ENCODE peak calls at places on chromosomes 4 and X, in five cellular contexts. One of them, this sample, is unnamed.
A peak's percentile ranks its signal among the peaks of the same experiment; 100 is the strongest.

GRCh38 chr4:126794363-126794762 is 838.4 kb upstream of the INTU start:
- DNase-seq in HepG2: no peak
- DNase-seq in K562: no peak
- DNase-seq in A549: peak; percentile 7
- DNase-seq in GM12878: no peak
- DNase-seq in this sample: no peak

GRCh38 chrX:135114392-135114791 is 5.9 kb downstream of the ETDB start:
- DNase-seq in HepG2: no peak
- DNase-seq in A549: no peak
- DNase-seq in GM12878: peak; percentile 61
- DNase-seq in K562: no peak
- DNase-seq in this sample: no peak

GRCh38 chr4:153234923-153235322 is 30.7 kb downstream of the TRIM2 start:
- DNase-seq in GM12878: no peak
- DNase-seq in A549: no peak
- DNase-seq in K562: no peak
- DNase-seq in HepG2: no peak
- DNase-seq in this sample: no peak

GRCh38 chr4:54495091-54495490 is 162.7 kb upstream of the KIT start:
- DNase-seq in K562: no peak
- DNase-seq in A549: no peak
- DNase-seq in GM12878: no peak
- DNase-seq in HepG2: no peak
- DNase-seq in this sample: no peak

GRCh38 chr4:76943129-76943620 is 6.4 kb upstream of the SEPTIN11 start:
- DNase-seq in K562: peak; percentile 54
- DNase-seq in HepG2: no peak
- DNase-seq in A549: no peak
- DNase-seq in GM12878: no peak
- DNase-seq in this sample: no peak

GRCh38 chrX:71315917-71316316 is 14.4 kb downstream of the ITGB1BP2 start:
- DNase-seq in K562: no peak
- DNase-seq in HepG2: no peak
- DNase-seq in GM12878: no peak
- DNase-seq in A549: no peak
- DNase-seq in this sample: no peak

GRCh38 chr4:86221076-86221475 is 138.8 kb downstream of the MAPK10 start:
- DNase-seq in HepG2: no peak
- DNase-seq in GM12878: no peak
- DNase-seq in K562: no peak
- DNase-seq in A549: no peak
- DNase-seq in this sample: no peak

GRCh38 chr4:41022116-41022515 is 192.2 kb downstream of the APBB2 start:
- DNase-seq in HepG2: no peak
- DNase-seq in K562: no peak
- DNase-seq in GM12878: no peak
- DNase-seq in A549: no peak
- DNase-seq in this sample: no peak

GRCh38 chr4:85475631-85476233 is 782 bp downstream of the ARHGAP24 start:
- DNase-seq in A549: peak; percentile 42
- DNase-seq in K562: no peak
- DNase-seq in GM12878: no peak
- DNase-seq in HepG2: no peak
- DNase-seq in this sample: no peak

GRCh38 chrX:52265713-52266112 is 81.0 kb downstream of the MAGED4 start:
- DNase-seq in GM12878: no peak
- DNase-seq in HepG2: no peak
- DNase-seq in K562: no peak
- DNase-seq in A549: no peak
- DNase-seq in this sample: no peak

GRCh38 chr4:148261861-148262260 is 180.4 kb downstream of the NR3C2 start:
- DNase-seq in K562: no peak
- DNase-seq in HepG2: no peak
- DNase-seq in GM12878: no peak
- DNase-seq in A549: no peak
- DNase-seq in this sample: no peak

GRCh38 chrX:153381684-153382532 is 19.2 kb downstream of the PNMA6E start:
- DNase-seq in GM12878: no peak
- DNase-seq in A549: peak; percentile 50
- DNase-seq in HepG2: peak; percentile 59
- DNase-seq in K562: peak; percentile 62
- DNase-seq in this sample: no peak

GRCh38 chr4:24657768-24658617 is 73.6 kb upstream of the DHX15 start:
- DNase-seq in A549: peak; percentile 77
- DNase-seq in GM12878: peak; percentile 80
- DNase-seq in HepG2: peak; percentile 73
- DNase-seq in K562: no peak
- DNase-seq in this sample: no peak

GRCh38 chr4:70667710-70668535 is 1.6 kb upstream of the JCHAIN start:
- DNase-seq in GM12878: no peak
- DNase-seq in HepG2: no peak
- DNase-seq in A549: no peak
- DNase-seq in K562: no peak
- DNase-seq in this sample: no peak

GRCh38 chr4:15024386-15024785 is 22.1 kb downstream of the CPEB2 start:
- DNase-seq in K562: no peak
- DNase-seq in GM12878: no peak
- DNase-seq in HepG2: no peak
- DNase-seq in A549: no peak
- DNase-seq in this sample: no peak

GRCh38 chrX:10618911-10619310 is 1.5 kb downstream of the MID1 start:
- DNase-seq in A549: no peak
- DNase-seq in K562: no peak
- DNase-seq in HepG2: no peak
- DNase-seq in GM12878: no peak
- DNase-seq in this sample: no peak

GRCh38 chr4:4405358-4405962 is 18.6 kb downstream of the NSG1 start:
- DNase-seq in A549: no peak
- DNase-seq in GM12878: no peak
- DNase-seq in HepG2: no peak
- DNase-seq in K562: no peak
- DNase-seq in this sample: no peak

GRCh38 chrX:78213331-78213730 is 73.9 kb upstream of the TAF9B start:
- DNase-seq in GM12878: no peak
- DNase-seq in K562: no peak
- DNase-seq in A549: no peak
- DNase-seq in HepG2: no peak
- DNase-seq in this sample: no peak

GRCh38 chr4:66123195-66123594 is 452.9 kb upstream of the EPHA5 start:
- DNase-seq in A549: no peak
- DNase-seq in GM12878: no peak
- DNase-seq in K562: no peak
- DNase-seq in HepG2: no peak
- DNase-seq in this sample: no peak

GRCh38 chrX:15973299-15973698 is 118.7 kb upstream of the AP1S2 start:
- DNase-seq in A549: peak; percentile 33
- DNase-seq in GM12878: peak; percentile 26
- DNase-seq in HepG2: peak; percentile 16
- DNase-seq in K562: peak; percentile 8
- DNase-seq in this sample: peak; percentile 24

GRCh38 chr4:25229804-25230203 is 4.0 kb upstream of the PI4K2B start:
- DNase-seq in A549: no peak
- DNase-seq in GM12878: no peak
- DNase-seq in HepG2: no peak
- DNase-seq in K562: no peak
- DNase-seq in this sample: no peak

GRCh38 chr4:60588556-60588955 is 611.6 kb upstream of the ADGRL3 start:
- DNase-seq in K562: no peak
- DNase-seq in HepG2: no peak
- DNase-seq in A549: no peak
- DNase-seq in GM12878: no peak
- DNase-seq in this sample: no peak

GRCh38 chrX:31251336-31251735 is 179.5 kb upstream of the FTHL17 start:
- DNase-seq in HepG2: no peak
- DNase-seq in GM12878: no peak
- DNase-seq in A549: no peak
- DNase-seq in K562: no peak
- DNase-seq in this sample: no peak

GRCh38 chr4:91746551-91746950 is 557.2 kb upstream of the GRID2 start:
- DNase-seq in A549: no peak
- DNase-seq in GM12878: no peak
- DNase-seq in K562: no peak
- DNase-seq in HepG2: no peak
- DNase-seq in this sample: no peak

GRCh38 chr4:165379662-165380061 is 854 bp downstream of the CPE start:
- DNase-seq in A549: no peak
- DNase-seq in K562: no peak
- DNase-seq in HepG2: peak; percentile 32
- DNase-seq in GM12878: no peak
- DNase-seq in this sample: peak; percentile 37

GRCh38 chr4:56654238-56654632 is 26.9 kb downstream of the HOPX start:
- DNase-seq in HepG2: no peak
- DNase-seq in A549: no peak
- DNase-seq in K562: no peak
- DNase-seq in GM12878: no peak
- DNase-seq in this sample: no peak

GRCh38 chrX:53681661-53682060 is 4.9 kb downstream of the HUWE1 start:
- DNase-seq in GM12878: no peak
- DNase-seq in A549: no peak
- DNase-seq in K562: no peak
- DNase-seq in HepG2: no peak
- DNase-seq in this sample: no peak

GRCh38 chrX:53685711-53686110 is 808 bp downstream of the HUWE1 start:
- DNase-seq in GM12878: no peak
- DNase-seq in HepG2: no peak
- DNase-seq in K562: no peak
- DNase-seq in A549: no peak
- DNase-seq in this sample: no peak

GRCh38 chrX:53683556-53684414 is 2.7 kb downstream of the HUWE1 start:
- DNase-seq in A549: peak; percentile 99
- DNase-seq in K562: peak; percentile 78
- DNase-seq in GM12878: peak; percentile 95
- DNase-seq in HepG2: peak; percentile 97
- DNase-seq in this sample: peak; percentile 88

GRCh38 chrX:53684415-53685192 is 1.9 kb downstream of the HUWE1 start:
- DNase-seq in K562: no peak
- DNase-seq in HepG2: no peak
- DNase-seq in GM12878: no peak
- DNase-seq in A549: no peak
- DNase-seq in this sample: peak; percentile 88

GRCh38 chrX:53682885-53683555 is 3.5 kb downstream of the HUWE1 start:
- DNase-seq in HepG2: peak; percentile 43
- DNase-seq in K562: peak; percentile 26
- DNase-seq in A549: peak; percentile 79
- DNase-seq in GM12878: no peak
- DNase-seq in this sample: peak; percentile 13
- TF ChIP-seq ESRRA in HepG2: no peak
- TF ChIP-seq ESRRA in K562: no peak
- TF ChIP-seq ESRRA in A549: no peak
- TF ChIP-seq ESRRA in GM12878: no peak
- TF ChIP-seq ESRRA in this sample: no peak

GRCh38 chr4:81504685-81505598 is 33.2 kb upstream of the RASGEF1B start:
- DNase-seq in A549: no peak
- DNase-seq in K562: no peak
- DNase-seq in GM12878: no peak
- DNase-seq in HepG2: no peak
- DNase-seq in this sample: no peak
- TF ChIP-seq ESRRA in A549: no peak
- TF ChIP-seq ESRRA in K562: no peak
- TF ChIP-seq ESRRA in GM12878: no peak
- TF ChIP-seq ESRRA in HepG2: no peak
- TF ChIP-seq ESRRA in this sample: no peak

GRCh38 chrX:120356084-120356483 is 5.8 kb upstream of the ATP1B4 start:
- DNase-seq in GM12878: no peak
- DNase-seq in HepG2: no peak
- DNase-seq in A549: no peak
- DNase-seq in K562: no peak
- DNase-seq in this sample: no peak

GRCh38 chrX:120357186-120357585 is 4.7 kb upstream of the ATP1B4 start:
- DNase-seq in GM12878: no peak
- DNase-seq in K562: no peak
- DNase-seq in HepG2: no peak
- DNase-seq in A549: no peak
- DNase-seq in this sample: no peak

GRCh38 chrX:120361906-120362305 is at the start of gene ATP1B4:
- DNase-seq in A549: no peak
- DNase-seq in K562: no peak
- DNase-seq in GM12878: no peak
- DNase-seq in HepG2: no peak
- DNase-seq in this sample: no peak

GRCh38 chrX:120358687-120359086 is 3.2 kb upstream of the ATP1B4 start:
- DNase-seq in K562: no peak
- DNase-seq in HepG2: no peak
- DNase-seq in A549: no peak
- DNase-seq in GM12878: no peak
- DNase-seq in this sample: no peak
- TF ChIP-seq ESRRA in K562: no peak
- TF ChIP-seq ESRRA in HepG2: no peak
- TF ChIP-seq ESRRA in A549: no peak
- TF ChIP-seq ESRRA in GM12878: no peak
- TF ChIP-seq ESRRA in this sample: no peak

GRCh38 chrX:150683536-150684146 is 9.6 kb upstream of the MTMR1 start:
- DNase-seq in HepG2: peak; percentile 26
- DNase-seq in GM12878: no peak
- DNase-seq in A549: peak; percentile 50
- DNase-seq in K562: peak; percentile 27
- DNase-seq in this sample: no peak
- TF ChIP-seq ESRRA in HepG2: no peak
- TF ChIP-seq ESRRA in GM12878: no peak
- TF ChIP-seq ESRRA in A549: no peak
- TF ChIP-seq ESRRA in K562: no peak
- TF ChIP-seq ESRRA in this sample: no peak

GRCh38 chr4:101346312-101346561 is 1.1 kb downstream of the PPP3CA start:
- DNase-seq in K562: no peak
- DNase-seq in A549: no peak
- DNase-seq in GM12878: no peak
- DNase-seq in HepG2: peak; percentile 16
- DNase-seq in this sample: no peak
- TF ChIP-seq ESRRA in K562: no peak
- TF ChIP-seq ESRRA in A549: no peak
- TF ChIP-seq ESRRA in GM12878: no peak
- TF ChIP-seq ESRRA in HepG2: no peak
- TF ChIP-seq ESRRA in this sample: no peak

GRCh38 chr4:79684516-79684915 is 276.5 kb upstream of the GK2 start:
- DNase-seq in A549: no peak
- DNase-seq in GM12878: no peak
- DNase-seq in K562: no peak
- DNase-seq in HepG2: no peak
- DNase-seq in this sample: no peak

GRCh38 chr4:79679859-79680258 is 271.8 kb upstream of the GK2 start:
- DNase-seq in A549: no peak
- DNase-seq in K562: no peak
- DNase-seq in GM12878: no peak
- DNase-seq in HepG2: no peak
- DNase-seq in this sample: no peak

GRCh38 chr4:79682801-79683217 is 274.8 kb upstream of the GK2 start:
- DNase-seq in A549: no peak
- DNase-seq in GM12878: no peak
- DNase-seq in K562: no peak
- DNase-seq in HepG2: no peak
- DNase-seq in this sample: peak; percentile 10

GRCh38 chr4:79685542-79685941 is 277.5 kb upstream of the GK2 start:
- DNase-seq in K562: no peak
- DNase-seq in HepG2: no peak
- DNase-seq in A549: no peak
- DNase-seq in GM12878: no peak
- DNase-seq in this sample: no peak

GRCh38 chr4:79682161-79682560 is 274.1 kb upstream of the GK2 start:
- DNase-seq in HepG2: no peak
- DNase-seq in A549: no peak
- DNase-seq in GM12878: no peak
- DNase-seq in K562: no peak
- DNase-seq in this sample: no peak
- TF ChIP-seq ESRRA in HepG2: no peak
- TF ChIP-seq ESRRA in A549: no peak
- TF ChIP-seq ESRRA in GM12878: no peak
- TF ChIP-seq ESRRA in K562: no peak
- TF ChIP-seq ESRRA in this sample: no peak

This sample was measured in WTC11.